ENCODE peak calls at places on chromosome 16, in six cellular contexts. One of them, this sample, is unnamed.

GRCh38 chr16:17476414-17477259 is 5.9 kb upstream of the XYLT1 start:
- DNase-seq in H1: peak
- DNase-seq in SK-N-SH: peak
- DNase-seq in GM12878: no peak
- DNase-seq in K562: no peak
- DNase-seq in HepG2: peak
- DNase-seq in this sample: peak

GRCh38 chr16:66842765-66843164 is 1.4 kb upstream of the CA7 start:
- DNase-seq in H1: no peak
- DNase-seq in SK-N-SH: peak
- DNase-seq in GM12878: no peak
- DNase-seq in K562: no peak
- DNase-seq in HepG2: no peak
- DNase-seq in this sample: no peak

GRCh38 chr16:10514369-10515055 is 65.9 kb downstream of the EMP2 start:
- DNase-seq in H1: peak
- DNase-seq in SK-N-SH: peak
- DNase-seq in GM12878: no peak
- DNase-seq in K562: peak
- DNase-seq in HepG2: peak
- DNase-seq in this sample: peak

GRCh38 chr16:14284371-14284770 is 213.3 kb downstream of the MRTFB start:
- DNase-seq in H1: peak
- DNase-seq in SK-N-SH: no peak
- DNase-seq in GM12878: no peak
- DNase-seq in K562: no peak
- DNase-seq in HepG2: no peak
- DNase-seq in this sample: no peak

GRCh38 chr16:49664221-49665215 is 191.4 kb downstream of the ZNF423 start:
- DNase-seq in H1: no peak
- DNase-seq in SK-N-SH: peak
- DNase-seq in GM12878: no peak
- DNase-seq in K562: no peak
- DNase-seq in HepG2: no peak
- DNase-seq in this sample: no peak

GRCh38 chr16:11251525-11252481 is 4.2 kb downstream of the SOCS1 start:
- DNase-seq in H1: no peak
- DNase-seq in SK-N-SH: no peak
- DNase-seq in GM12878: no peak
- DNase-seq in K562: no peak
- DNase-seq in HepG2: no peak
- DNase-seq in this sample: no peak

GRCh38 chr16:57867000-57867561 is 64.8 kb upstream of the KIFC3 start:
- DNase-seq in H1: no peak
- DNase-seq in SK-N-SH: no peak
- DNase-seq in GM12878: no peak
- DNase-seq in K562: no peak
- DNase-seq in HepG2: no peak
- DNase-seq in this sample: no peak

GRCh38 chr16:78277374-78277773 is 177.9 kb downstream of the WWOX start:
- DNase-seq in H1: no peak
- DNase-seq in SK-N-SH: peak
- DNase-seq in GM12878: no peak
- DNase-seq in K562: no peak
- DNase-seq in HepG2: no peak
- DNase-seq in this sample: no peak

GRCh38 chr16:55001931-55002330 is 71.3 kb downstream of the IRX5 start:
- DNase-seq in H1: no peak
- DNase-seq in SK-N-SH: no peak
- DNase-seq in GM12878: no peak
- DNase-seq in K562: no peak
- DNase-seq in HepG2: no peak
- DNase-seq in this sample: no peak

GRCh38 chr16:66858740-66859396 is 14.7 kb downstream of the CA7 start:
- DNase-seq in H1: no peak
- DNase-seq in SK-N-SH: peak
- DNase-seq in GM12878: no peak
- DNase-seq in K562: peak
- DNase-seq in HepG2: no peak
- DNase-seq in this sample: no peak

GRCh38 chr16:57703416-57704010 is 8.9 kb downstream of the DRC7 start:
- DNase-seq in H1: no peak
- DNase-seq in SK-N-SH: no peak
- DNase-seq in GM12878: no peak
- DNase-seq in K562: no peak
- DNase-seq in HepG2: no peak
- DNase-seq in this sample: no peak

GRCh38 chr16:31459722-31460581 is 651 bp downstream of the ARMC5 start:
- DNase-seq in H1: peak
- DNase-seq in SK-N-SH: peak
- DNase-seq in GM12878: peak
- DNase-seq in K562: peak
- DNase-seq in HepG2: peak
- DNase-seq in this sample: peak

DNA sequence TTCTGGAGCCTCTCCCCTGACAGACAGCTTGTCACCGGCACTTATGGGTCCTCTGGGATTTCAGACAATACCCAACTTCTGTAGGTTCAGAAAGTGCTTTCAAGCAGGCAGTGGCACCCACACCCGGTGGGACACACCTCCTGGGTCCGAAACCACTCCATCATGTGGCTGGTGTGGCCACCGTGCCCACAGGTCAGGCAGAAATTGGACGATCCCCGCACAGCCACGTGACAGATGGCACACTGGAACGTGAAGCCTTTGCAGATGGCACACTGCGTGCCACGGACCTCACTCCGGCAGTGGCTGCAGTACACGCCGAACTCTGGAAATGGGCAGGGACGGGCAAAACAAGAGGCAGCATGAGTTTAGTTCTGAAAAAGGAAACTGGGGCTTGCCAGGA is 99.5 kb upstream of the FA2H start:
- DNase-seq in H1: no peak
- DNase-seq in SK-N-SH: no peak
- DNase-seq in GM12878: no peak
- DNase-seq in K562: no peak
- DNase-seq in HepG2: no peak
- DNase-seq in this sample: no peak
- H3K27ac ChIP-seq in H1: no peak
- H3K27ac ChIP-seq in SK-N-SH: no peak
- H3K27ac ChIP-seq in GM12878: no peak
- H3K27ac ChIP-seq in K562: no peak
- H3K27ac ChIP-seq in HepG2: no peak
- H3K27ac ChIP-seq in this sample: no peak

DNA sequence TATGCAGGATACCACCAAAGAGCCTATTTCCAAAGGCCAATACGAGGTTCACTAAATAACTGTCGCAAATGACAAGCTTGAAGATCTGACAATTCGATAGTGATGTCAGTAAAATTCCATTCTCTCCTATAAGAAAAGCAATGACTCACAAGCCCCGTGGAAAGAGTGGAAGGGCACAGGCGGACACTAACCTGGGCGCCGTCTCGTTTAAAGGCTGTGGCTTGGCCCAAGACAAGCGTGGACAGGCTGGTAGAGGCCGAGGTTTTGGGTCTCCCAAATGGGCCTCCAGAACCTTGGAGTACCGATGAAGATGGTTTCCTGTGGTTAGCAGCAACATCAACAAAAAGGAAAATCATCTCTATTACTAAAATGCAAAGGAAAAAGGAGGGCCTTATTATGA is 16.5 kb upstream of the SLC38A8 start:
- DNase-seq in H1: no peak
- DNase-seq in SK-N-SH: no peak
- DNase-seq in GM12878: no peak
- DNase-seq in K562: no peak
- DNase-seq in HepG2: no peak
- DNase-seq in this sample: no peak
- TF ChIP-seq GABPA in H1: no peak
- TF ChIP-seq GABPA in SK-N-SH: no peak
- TF ChIP-seq GABPA in GM12878: no peak
- TF ChIP-seq GABPA in K562: no peak
- TF ChIP-seq GABPA in HepG2: no peak
- TF ChIP-seq GABPA in this sample: no peak

DNA sequence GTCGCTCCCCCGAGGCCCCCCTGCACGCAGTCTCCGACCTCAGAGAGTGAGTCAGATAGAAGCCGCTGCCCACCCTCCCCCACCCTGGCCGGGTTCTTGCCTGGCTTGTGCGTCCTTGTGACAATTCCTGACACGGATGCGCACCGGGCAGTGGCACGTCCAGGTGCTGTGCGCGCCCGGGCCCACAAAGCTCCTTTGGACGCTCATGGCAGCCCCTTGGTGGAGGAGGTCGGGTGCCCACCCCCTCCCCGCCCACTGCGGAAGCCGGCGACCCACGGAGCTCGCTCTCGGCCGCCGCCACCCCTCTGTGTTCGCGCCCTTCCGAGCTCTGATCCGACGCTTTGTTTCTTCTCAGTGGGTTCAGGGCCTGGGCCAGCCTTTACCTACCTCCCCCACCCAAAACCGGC is 662 bp upstream of the TUBB3 start:
- DNase-seq in H1: peak
- DNase-seq in SK-N-SH: peak
- DNase-seq in GM12878: no peak
- DNase-seq in K562: peak
- DNase-seq in HepG2: peak
- DNase-seq in this sample: no peak
- TF ChIP-seq POLR2AphosphoS5 in H1: no peak
- TF ChIP-seq POLR2AphosphoS5 in SK-N-SH: peak
- TF ChIP-seq POLR2AphosphoS5 in GM12878: no peak
- TF ChIP-seq POLR2AphosphoS5 in K562: peak
- TF ChIP-seq POLR2AphosphoS5 in HepG2: no peak
- TF ChIP-seq POLR2AphosphoS5 in this sample: no peak

GRCh38 chr16:85609539-85609938 is 3.6 kb upstream of the GSE1 start:
- DNase-seq in H1: no peak
- DNase-seq in SK-N-SH: no peak
- DNase-seq in GM12878: no peak
- DNase-seq in K562: no peak
- DNase-seq in HepG2: no peak
- DNase-seq in this sample: no peak
- H3K27ac ChIP-seq in H1: no peak
- H3K27ac ChIP-seq in SK-N-SH: peak
- H3K27ac ChIP-seq in GM12878: no peak
- H3K27ac ChIP-seq in K562: peak
- H3K27ac ChIP-seq in HepG2: no peak
- H3K27ac ChIP-seq in this sample: peak